ENCODE peak calls at places on chromosomes 7 and 10, in nine cellular contexts. Z is EL, U is HTR-8/SVneo, C is T-helper 1 cell, V is GM20000, J is GM10248, D is MCF 10A, G is BE2C, Q is NCI-H1092. S is an unnamed sample.

GRCh38 chr7:135179321-135179925 is 8.9 kb upstream of the CYREN start:
- DNase-seq in Z (no peak), C (no peak), V (no peak), Q (no peak), G (no peak), D (no peak), J (no peak), U (no peak), S (no peak)

GRCh38 chr10:51960494-51960895 is 261.1 kb upstream of the CSTF2T start:
- DNase-seq in G (no peak), D (peak; percentile 58), Z (peak; percentile 38), V (peak; percentile 35), C (peak; percentile 18), J (peak; percentile 16), U (peak; percentile 10), Q (peak; percentile 2), S (peak; percentile 50)

GRCh38 chr7:151759591-151760042 is 117.3 kb downstream of the PRKAG2 start:
- DNase-seq in Q (peak; percentile 54), J (peak; percentile 79), U (peak; percentile 80), C (peak; percentile 51), Z (peak; percentile 60), G (peak; percentile 78), D (peak; percentile 78), V (peak; percentile 84), S (peak; percentile 45)

GRCh38 chr10:89923661-89924060 is 222.3 kb downstream of the KIF20B start:
- DNase-seq in C (no peak), G (no peak), Q (no peak), U (no peak), D (peak; percentile 69), J (no peak), Z (peak; percentile 55), V (no peak), S (no peak)

GRCh38 chr7:44218418-44219201 is 17.8 kb downstream of the YKT6 start:
- DNase-seq in D (no peak), C (no peak), U (no peak), G (no peak), V (no peak), Z (peak; percentile 17), J (no peak), Q (no peak), S (no peak)

GRCh38 chr7:10889266-10889898 is 84.3 kb upstream of the PHF14 start:
- DNase-seq in G (peak; percentile 59), J (peak; percentile 71), C (peak; percentile 38), Z (peak; percentile 47), U (peak; percentile 37), D (peak; percentile 68), V (peak; percentile 62), Q (peak; percentile 57), S (no peak)

GRCh38 chr7:51255536-51256243 is 60.9 kb downstream of the COBL start:
- DNase-seq in Q (no peak), G (no peak), D (peak; percentile 16), U (no peak), J (no peak), V (no peak), Z (no peak), C (no peak), S (no peak)

GRCh38 chr7:30460246-30460633 is 18.3 kb downstream of the NOD1 start:
- DNase-seq in J (no peak), V (no peak), Z (no peak), C (no peak), Q (no peak), U (no peak), D (no peak), G (peak; percentile 56), S (no peak)

GRCh38 chr7:131945313-131945831 is 388.9 kb upstream of the PODXL start:
- DNase-seq in U (peak; percentile 31), V (peak; percentile 59), C (peak; percentile 35), G (peak; percentile 83), J (peak; percentile 72), D (peak; percentile 44), Z (peak; percentile 44), Q (peak; percentile 64), S (peak; percentile 8)

GRCh38 chr10:125124114-125124486 is 36.3 kb downstream of the CTBP2 start:
- DNase-seq in U (no peak), J (no peak), Z (no peak), V (no peak), Q (no peak), C (no peak), G (no peak), D (no peak), S (no peak)

GRCh38 chr7:75663302-75663907 is 75.3 kb downstream of the HIP1 start:
- DNase-seq in Z (no peak), D (no peak), V (no peak), G (no peak), J (no peak), Q (no peak), U (no peak), C (no peak), S (no peak)

GRCh38 chr10:102230264-102230860 is 4.3 kb downstream of the ELOVL3 start:
- DNase-seq in Q (peak; percentile 15), G (peak; percentile 62), C (peak; percentile 26), U (peak; percentile 54), J (peak; percentile 42), D (peak; percentile 83), Z (peak; percentile 77), V (no peak), S (no peak)

GRCh38 chr7:22647451-22648257 is 79.3 kb upstream of the IL6 start:
- DNase-seq in D (peak; percentile 38), C (no peak), V (no peak), U (no peak), Q (no peak), Z (peak; percentile 88), G (no peak), J (no peak), S (peak; percentile 55)

GRCh38 chr10:132272061-132272766 is 35.5 kb downstream of the STK32C start:
- DNase-seq in C (no peak), U (no peak), D (no peak), V (no peak), Z (no peak), J (no peak), Q (no peak), G (no peak), S (no peak)

GRCh38 chr7:5414876-5415275 is 8.8 kb downstream of the TNRC18 start:
- DNase-seq in Z (no peak), G (no peak), Q (no peak), D (no peak), J (no peak), V (no peak), C (no peak), U (no peak), S (no peak)

GRCh38 chr7:41581041-41581440 is 121.8 kb downstream of the INHBA start:
- DNase-seq in V (no peak), Q (no peak), C (no peak), G (no peak), D (no peak), J (no peak), Z (no peak), U (no peak), S (no peak)

GRCh38 chr7:99497771-99498545 is 2.1 kb downstream of the ZNF394 start:
- DNase-seq in Z (no peak), G (no peak), Q (no peak), V (no peak), J (no peak), D (no peak), C (no peak), U (no peak), S (no peak)

GRCh38 chr7:17584822-17585221 is 286.4 kb downstream of the AHR start:
- DNase-seq in U (no peak), Z (peak; percentile 11), J (no peak), G (no peak), V (no peak), C (no peak), Q (no peak), D (no peak), S (no peak)

GRCh38 chr10:126670886-126671285 is 393 bp upstream of the C10orf90 start:
- DNase-seq in Q (no peak), V (no peak), U (no peak), G (no peak), D (no peak), Z (no peak), J (no peak), C (no peak), S (no peak)

GRCh38 chr10:13922591-13922990 is 335.8 kb downstream of the PRPF18 start:
- DNase-seq in Z (peak; percentile 58), D (no peak), J (no peak), U (no peak), G (no peak), Q (no peak), C (no peak), V (no peak), S (peak; percentile 7)

GRCh38 chr10:52678611-52679010 is 94.0 kb downstream of the MBL2 start:
- DNase-seq in J (no peak), D (no peak), Q (no peak), Z (no peak), C (no peak), G (peak; percentile 40), U (no peak), V (no peak), S (no peak)

GRCh38 chr7:80644054-80644453 is 5.6 kb downstream of the CD36 start:
- DNase-seq in U (no peak), J (no peak), G (no peak), V (no peak), D (no peak), Q (no peak), C (no peak), Z (no peak), S (no peak)

GRCh38 chr10:45000138-45000763 is 472 bp upstream of the ZNF22 start:
- DNase-seq in C (no peak), G (no peak), D (no peak), U (no peak), J (no peak), Q (no peak), V (no peak), Z (no peak), S (no peak)

S was measured in amniotic stem cell.